ENCODE peak calls at places on chromosomes 11 and 22, in ten cellular contexts. S, F, O, I, R, G, W, C, Z and Q are unnamed samples.

GRCh38 chr11:113240389-113240788 is 74.0 kb upstream of the TTC12 start:
- DNase-seq in W (no peak), R (no peak), C (no peak), O (no peak), I (no peak), Z (no peak), G (no peak), F (no peak), S (no peak), Q (no peak)

GRCh38 chr11:102783720-102784119 is 3.3 kb upstream of the MMP10 start:
- DNase-seq in I (no peak), Z (no peak), O (no peak), S (no peak), R (no peak), W (no peak), C (no peak), G (no peak), F (no peak), Q (no peak)

GRCh38 chr11:86069408-86070086 is 663 bp upstream of the PICALM start:
- DNase-seq in Z (no peak), R (no peak), I (no peak), O (peak; percentile 76), G (peak; percentile 28), W (peak; percentile 94), C (peak; percentile 61), S (peak; percentile 24), F (peak; percentile 97), Q (no peak)

GRCh38 chr11:65625628-65626342 is 10.2 kb downstream of the PCNX3 start:
- DNase-seq in S (peak; percentile 60), C (peak; percentile 69), Z (no peak), G (peak; percentile 72), O (no peak), F (no peak), I (peak; percentile 66), W (peak; percentile 60), R (peak; percentile 83), Q (peak; percentile 82)

GRCh38 chr11:75562048-75562835 is at the start of gene SERPINH1:
- DNase-seq in I (peak; percentile 93), R (peak; percentile 83), C (peak; percentile 97), Z (peak; percentile 74), F (peak; percentile 84), S (peak; percentile 91), W (peak; percentile 91), G (peak; percentile 69), O (peak; percentile 81), Q (peak; percentile 92)

GRCh38 chr11:47056261-47056915 is 119.8 kb downstream of the CSTPP1 start:
- DNase-seq in R (no peak), F (peak; percentile 94), I (no peak), O (no peak), Z (no peak), G (no peak), W (peak; percentile 8), C (no peak), S (no peak), Q (peak; percentile 91)

GRCh38 chr11:27902981-27903624 is 202.8 kb upstream of the BDNF start:
- DNase-seq in R (no peak), S (no peak), Z (no peak), G (no peak), C (no peak), I (no peak), W (no peak), O (no peak), F (peak; percentile 73), Q (no peak)

GRCh38 chr11:2300290-2300935 is 1.3 kb downstream of the C11orf21 start:
- DNase-seq in R (peak; percentile 14), G (peak; percentile 36), S (peak; percentile 12), Z (no peak), O (no peak), F (no peak), W (peak; percentile 75), I (no peak), C (no peak), Q (peak; percentile 32)

DNA sequence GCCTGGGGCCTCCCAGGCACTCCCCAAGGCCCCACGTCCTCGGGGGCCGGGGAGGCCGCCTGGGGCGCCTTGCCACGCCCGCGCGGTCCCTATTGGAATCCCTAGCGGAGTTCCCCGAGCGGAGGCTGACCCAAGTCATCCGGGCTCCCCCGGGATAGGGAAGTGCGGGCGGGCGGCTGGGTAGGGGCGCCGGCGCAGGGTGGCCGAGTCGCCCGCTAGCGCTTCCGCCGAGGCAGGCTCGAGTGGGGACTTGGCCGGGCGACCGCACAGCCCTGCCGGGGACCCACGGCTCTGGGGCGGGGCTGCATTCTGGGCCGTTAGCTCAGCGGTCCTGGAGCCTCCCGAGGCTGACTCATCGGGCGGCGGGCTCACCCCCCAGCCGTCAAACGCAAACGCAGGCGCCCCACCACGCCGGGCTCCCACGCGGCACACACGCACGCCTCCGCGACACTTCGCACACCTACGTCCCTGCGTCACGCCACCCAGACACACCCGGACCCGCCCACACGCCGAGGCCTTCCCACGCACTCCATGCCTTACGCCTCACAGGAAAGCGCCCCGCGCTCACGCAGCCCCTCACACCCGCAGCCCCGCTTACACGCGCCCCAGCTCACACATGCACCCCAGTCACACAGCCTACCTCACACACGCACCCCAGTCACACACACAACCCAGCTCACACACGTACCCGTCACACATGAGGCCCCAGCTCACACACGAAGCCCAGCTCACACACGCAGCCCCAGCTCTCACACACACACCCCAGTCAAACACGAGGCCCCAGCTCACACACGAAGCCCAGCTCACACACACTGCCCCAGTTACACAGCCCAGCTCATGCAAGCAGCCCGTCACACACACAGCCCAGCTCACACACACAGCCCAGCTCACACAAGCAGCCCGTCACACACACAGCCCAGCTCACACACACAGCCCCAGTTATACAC is 1.1 kb downstream of the PHLDB1 start:
- DNase-seq in R (no peak), S (peak; percentile 64), W (peak; percentile 83), O (no peak), I (peak; percentile 89), G (peak; percentile 76), Z (peak; percentile 65), C (no peak), F (peak; percentile 85), Q (peak; percentile 58)
- TF ChIP-seq POLR2A in R (no peak), S (no peak), W (no peak), O (no peak), I (peak; percentile 82), G (no peak), Z (peak; percentile 68), C (no peak), F (peak; percentile 71), Q (no peak)

GRCh38 chr22:35410663-35411034 is 10.7 kb downstream of the MCM5 start:
- DNase-seq in R (no peak), W (no peak), S (no peak), G (no peak), F (no peak), O (no peak), Z (no peak), I (no peak), C (no peak), Q (no peak)

GRCh38 chr22:35409783-35410662 is 10.1 kb downstream of the MCM5 start:
- DNase-seq in R (peak; percentile 62), C (no peak), G (peak; percentile 81), Z (no peak), F (no peak), W (peak; percentile 93), S (no peak), O (no peak), I (no peak), Q (no peak)

GRCh38 chr22:35407352-35407751 is 7.4 kb downstream of the MCM5 start:
- DNase-seq in O (no peak), R (no peak), G (no peak), F (no peak), W (no peak), C (no peak), S (no peak), Z (no peak), I (no peak), Q (no peak)

GRCh38 chr22:35413624-35414023 is 13.7 kb downstream of the MCM5 start:
- DNase-seq in O (no peak), W (no peak), C (no peak), Z (no peak), R (no peak), F (no peak), S (no peak), I (no peak), G (no peak), Q (no peak)

GRCh38 chr22:35411112-35411511 is 11.2 kb downstream of the MCM5 start:
- DNase-seq in S (no peak), C (no peak), O (no peak), R (peak; percentile 52), F (no peak), Z (no peak), I (no peak), G (peak; percentile 67), W (no peak), Q (no peak)
- TF ChIP-seq POLR2A in S (no peak), C (no peak), O (no peak), R (no peak), F (no peak), Z (no peak), I (no peak), G (no peak), W (no peak), Q (no peak)

DNA sequence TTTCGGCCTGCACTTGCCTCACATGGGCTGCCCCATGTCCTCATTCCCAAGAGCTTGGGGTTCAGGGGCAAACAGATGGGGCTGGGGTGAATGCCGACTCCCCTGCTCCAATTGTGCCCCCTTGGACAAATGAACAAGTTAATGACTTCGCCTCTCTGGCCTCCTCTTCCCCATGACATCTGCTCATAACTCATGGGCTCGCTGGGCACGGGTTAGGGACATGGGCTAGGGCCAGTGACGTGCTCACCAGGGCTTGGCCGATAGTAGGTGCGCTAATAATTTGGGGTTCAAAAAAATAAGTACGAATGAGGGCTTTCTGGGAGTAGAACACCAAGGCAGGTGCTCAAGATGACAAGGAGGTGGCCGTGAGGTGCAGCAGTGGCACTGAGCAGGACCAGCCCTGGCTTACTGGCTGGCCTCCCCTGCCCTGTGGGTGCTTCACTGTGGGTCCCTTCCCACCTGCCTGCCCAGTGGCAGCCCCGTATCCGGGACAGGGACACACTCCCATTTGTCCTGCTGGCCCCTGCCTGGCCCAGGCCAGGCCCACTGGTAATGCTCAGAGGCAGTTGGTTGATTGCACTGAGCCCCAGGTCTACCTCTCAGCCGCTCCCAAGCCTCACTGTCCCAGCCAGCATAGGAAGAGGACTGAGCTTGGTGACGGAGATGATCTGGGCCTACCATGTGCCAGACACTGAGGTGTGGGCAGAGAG is 12.3 kb downstream of the CBX6 start:
- DNase-seq in R (no peak), W (no peak), G (no peak), F (no peak), C (no peak), S (no peak), Z (no peak), O (no peak), I (no peak), Q (no peak)
- TF ChIP-seq POLR2A in R (no peak), W (no peak), G (no peak), F (no peak), C (no peak), S (no peak), Z (no peak), O (no peak), I (no peak), Q (no peak)

GRCh38 chr22:29073618-29074275 is 912 bp downstream of the KREMEN1 start:
- DNase-seq in O (peak; percentile 54), W (peak; percentile 40), I (peak; percentile 77), Z (no peak), S (peak; percentile 60), R (no peak), F (no peak), G (no peak), C (no peak), Q (peak; percentile 75)

GRCh38 chr22:29071261-29072045 is 1.4 kb upstream of the KREMEN1 start:
- DNase-seq in C (no peak), W (peak; percentile 61), I (peak; percentile 74), S (peak; percentile 56), O (peak; percentile 71), R (peak; percentile 46), G (no peak), F (peak; percentile 7), Z (no peak), Q (peak; percentile 91)

GRCh38 chr22:29074276-29074625 is 1.4 kb downstream of the KREMEN1 start:
- DNase-seq in R (no peak), Z (no peak), W (no peak), S (no peak), I (no peak), G (no peak), F (no peak), C (no peak), O (no peak), Q (no peak)

GRCh38 chr22:29072193-29072978 is 449 bp upstream of the KREMEN1 start:
- DNase-seq in R (peak; percentile 86), I (peak; percentile 93), O (peak; percentile 89), C (peak; percentile 63), S (peak; percentile 99), G (peak; percentile 71), W (peak; percentile 70), F (peak; percentile 42), Z (peak; percentile 81), Q (peak; percentile 91)

GRCh38 chr22:29072979-29073617 is at the start of gene KREMEN1:
- DNase-seq in O (no peak), W (peak; percentile 9), R (no peak), G (no peak), C (no peak), I (peak; percentile 68), S (peak; percentile 20), F (no peak), Z (no peak), Q (peak; percentile 55)
- TF ChIP-seq POLR2A in O (no peak), W (no peak), R (no peak), G (no peak), C (no peak), I (no peak), S (no peak), F (no peak), Z (peak; percentile 17), Q (no peak)